ENCODE peak calls at places on chromosomes 6 and 20, in six cellular contexts. One of them, this sample, is unnamed.
A peak's percentile ranks its signal among the peaks of the same experiment; 100 is the strongest.

GRCh38 chr6:31294056-31294455 is 22.2 kb upstream of the HLA-C start:
- DNase-seq in glutamatergic neuron: no peak
- DNase-seq in left cardiac atrium: no peak
- DNase-seq in CD8-positive, alpha-beta T cell: no peak
- DNase-seq in fibroblast of mammary gland: no peak
- DNase-seq in T-helper 17 cell: no peak
- DNase-seq in this sample: no peak

GRCh38 chr20:50048420-50049166 is 64.4 kb downstream of the UBE2V1 start:
- DNase-seq in glutamatergic neuron: no peak
- DNase-seq in left cardiac atrium: peak; percentile 54
- DNase-seq in T-helper 17 cell: no peak
- DNase-seq in CD8-positive, alpha-beta T cell: peak; percentile 49
- DNase-seq in fibroblast of mammary gland: no peak
- DNase-seq in this sample: no peak

GRCh38 chr6:63403725-63404124 is 83.9 kb upstream of the LGSN start:
- DNase-seq in T-helper 17 cell: no peak
- DNase-seq in CD8-positive, alpha-beta T cell: no peak
- DNase-seq in left cardiac atrium: no peak
- DNase-seq in glutamatergic neuron: no peak
- DNase-seq in fibroblast of mammary gland: no peak
- DNase-seq in this sample: no peak

GRCh38 chr6:25456656-25457055 is 177.5 kb downstream of the CARMIL1 start:
- DNase-seq in glutamatergic neuron: no peak
- DNase-seq in left cardiac atrium: no peak
- DNase-seq in fibroblast of mammary gland: no peak
- DNase-seq in T-helper 17 cell: no peak
- DNase-seq in CD8-positive, alpha-beta T cell: no peak
- DNase-seq in this sample: no peak

GRCh38 chr6:114051031-114051430 is 80.1 kb upstream of the HDAC2 start:
- DNase-seq in CD8-positive, alpha-beta T cell: no peak
- DNase-seq in fibroblast of mammary gland: no peak
- DNase-seq in left cardiac atrium: no peak
- DNase-seq in glutamatergic neuron: no peak
- DNase-seq in T-helper 17 cell: no peak
- DNase-seq in this sample: no peak

GRCh38 chr20:61356171-61356570 is 104.1 kb downstream of the CDH4 start:
- DNase-seq in CD8-positive, alpha-beta T cell: no peak
- DNase-seq in T-helper 17 cell: no peak
- DNase-seq in glutamatergic neuron: no peak
- DNase-seq in left cardiac atrium: no peak
- DNase-seq in fibroblast of mammary gland: no peak
- DNase-seq in this sample: no peak

GRCh38 chr6:52543729-52544324 is 33.0 kb downstream of the TRAM2 start:
- DNase-seq in left cardiac atrium: no peak
- DNase-seq in glutamatergic neuron: no peak
- DNase-seq in CD8-positive, alpha-beta T cell: no peak
- DNase-seq in fibroblast of mammary gland: peak; percentile 56
- DNase-seq in T-helper 17 cell: no peak
- DNase-seq in this sample: no peak

GRCh38 chr6:14876778-14877613 is 368.9 kb upstream of the JARID2 start:
- DNase-seq in CD8-positive, alpha-beta T cell: no peak
- DNase-seq in glutamatergic neuron: no peak
- DNase-seq in left cardiac atrium: no peak
- DNase-seq in T-helper 17 cell: no peak
- DNase-seq in fibroblast of mammary gland: peak; percentile 80
- DNase-seq in this sample: peak; percentile 78

This sample was measured in fibroblast of the aortic adventitia.